ENCODE peak calls at places on chromosomes 1 and 21, in four cellular contexts. W, L, J and R are unnamed samples.

GRCh38 chr1:87826639-87827345 is 498.1 kb downstream of the LMO4 start:
- DNase-seq in W (no peak), J (no peak), L (no peak), R (no peak)

GRCh38 chr1:14578156-14578555 is 20.3 kb upstream of the KAZN start:
- DNase-seq in L (no peak), J (no peak), W (no peak), R (no peak)

GRCh38 chr1:189424746-189425331 is 1052.8 kb downstream of the BRINP3 start:
- DNase-seq in L (no peak), W (no peak), J (no peak), R (no peak)

GRCh38 chr1:8818325-8818775 is 910 bp upstream of the RERE start:
- DNase-seq in J (peak), W (no peak), L (peak), R (peak)

GRCh38 chr1:78095618-78096416 is 50.1 kb downstream of the GIPC2 start:
- DNase-seq in J (no peak), L (no peak), W (no peak), R (peak)

GRCh38 chr1:119012383-119012782 is 24.2 kb upstream of the TBX15 start:
- DNase-seq in L (no peak), J (no peak), W (no peak), R (no peak)

GRCh38 chr1:30879940-30880339 is 28.6 kb downstream of the SDC3 start:
- DNase-seq in J (no peak), W (no peak), L (no peak), R (no peak)

GRCh38 chr1:155173478-155174333 is at the start of gene TRIM46:
- DNase-seq in L (no peak), W (no peak), J (peak), R (no peak)

GRCh38 chr21:26844258-26845065 is 747 bp downstream of the ADAMTS1 start:
- DNase-seq in W (no peak), J (no peak), L (peak), R (no peak)

GRCh38 chr21:35940074-35940927 is 120.0 kb downstream of the SETD4 start:
- DNase-seq in L (peak), W (no peak), J (no peak), R (peak)

GRCh38 chr1:181149326-181150000 is 61.0 kb downstream of the IER5 start:
- DNase-seq in J (no peak), W (no peak), L (no peak), R (no peak)

GRCh38 chr21:25837545-25838263 is 102.9 kb downstream of the GABPA start:
- DNase-seq in L (no peak), W (no peak), J (no peak), R (peak)

GRCh38 chr1:52955129-52955970 is 28.3 kb downstream of the SCP2 start:
- DNase-seq in L (no peak), J (no peak), W (no peak), R (peak)

GRCh38 chr1:181503130-181503810 is 20.0 kb downstream of the CACNA1E start:
- DNase-seq in W (no peak), J (no peak), L (no peak), R (no peak)

GRCh38 chr1:116411784-116412479 is 38.9 kb downstream of the ATP1A1 start:
- DNase-seq in W (no peak), L (no peak), J (no peak), R (no peak)

GRCh38 chr1:111833334-111833733 is 77.6 kb downstream of the DDX20 start:
- DNase-seq in L (no peak), J (no peak), W (no peak), R (no peak)

GRCh38 chr1:27488523-27489138 is 1.3 kb downstream of the WASF2 start:
- DNase-seq in L (no peak), W (no peak), J (no peak), R (no peak)

GRCh38 chr1:27489973-27490741 is at the start of gene WASF2:
- DNase-seq in L (peak), J (peak), W (peak), R (peak)

GRCh38 chr1:27485363-27485762 is 4.6 kb downstream of the WASF2 start:
- DNase-seq in L (no peak), J (no peak), W (no peak), R (no peak)

GRCh38 chr1:27491748-27492700 is 2.1 kb upstream of the WASF2 start:
- DNase-seq in J (no peak), L (no peak), W (no peak), R (no peak)

GRCh38 chr1:27487927-27488522 is 1.9 kb downstream of the WASF2 start:
- DNase-seq in W (no peak), J (no peak), L (no peak), R (no peak)
- H3K4me3 ChIP-seq in W (peak), J (peak), L (peak), R (peak)

GRCh38 chr1:68704800-68705443 is 208.0 kb upstream of the DEPDC1 start:
- DNase-seq in L (no peak), W (no peak), J (no peak), R (no peak)
- TF ChIP-seq CTCF in L (no peak), W (no peak), J (no peak), R (no peak)

DNA sequence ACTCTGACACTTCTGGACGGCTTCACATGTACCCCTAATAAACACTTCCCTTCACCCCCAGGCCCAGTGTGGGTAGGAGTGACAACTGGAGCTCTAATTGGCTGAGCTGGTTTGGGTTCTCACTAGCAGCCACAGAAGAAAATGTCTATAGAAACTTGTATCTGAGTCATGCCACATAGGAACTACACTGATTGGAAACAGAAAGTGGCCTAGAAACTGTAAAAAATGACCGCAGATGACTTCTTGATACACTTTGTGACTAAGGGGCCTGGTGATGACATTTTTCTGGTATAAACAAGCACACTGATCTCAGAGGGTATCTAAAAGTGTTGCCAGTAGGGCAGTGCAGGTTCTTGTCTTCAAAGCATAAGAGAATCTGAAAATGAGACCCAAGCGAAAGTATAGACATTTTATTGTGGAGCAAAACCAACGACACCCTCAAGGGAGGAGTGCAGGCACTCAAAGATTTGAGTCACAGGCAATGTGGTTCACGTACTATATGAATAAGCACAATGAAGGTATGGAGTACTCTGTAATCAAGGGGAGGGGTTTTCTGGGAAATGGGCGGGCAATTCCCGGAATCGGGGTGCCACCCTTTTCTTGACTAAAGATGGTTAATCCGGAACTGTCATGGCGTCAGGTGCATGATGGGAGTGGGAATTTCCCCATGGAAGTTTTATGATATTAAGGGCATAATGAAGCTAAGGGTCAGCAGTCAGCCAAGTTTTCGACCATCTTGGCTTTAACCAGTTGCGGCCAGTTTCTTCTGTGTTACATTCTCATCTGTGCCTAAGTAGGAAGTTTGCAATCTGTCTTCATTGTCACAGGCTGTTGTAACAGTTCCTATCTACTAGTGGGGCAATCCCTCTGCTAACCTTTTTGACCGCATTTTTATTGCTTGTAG is at the start of gene AIM2:
- DNase-seq in L (peak), W (no peak), J (no peak), R (no peak)
- H3K4me3 ChIP-seq in L (no peak), W (no peak), J (no peak), R (no peak)

GRCh38 chr21:19510653-19511052 is 1107.1 kb upstream of the TMPRSS15 start:
- DNase-seq in J (no peak), W (no peak), L (no peak), R (no peak)

GRCh38 chr21:19510057-19510456 is 1106.5 kb upstream of the TMPRSS15 start:
- DNase-seq in J (no peak), L (no peak), W (no peak), R (no peak)

GRCh38 chr21:19508844-19509243 is 1105.3 kb upstream of the TMPRSS15 start:
- DNase-seq in J (no peak), W (no peak), L (no peak), R (no peak)

GRCh38 chr21:19508442-19508841 is 1104.9 kb upstream of the TMPRSS15 start:
- DNase-seq in W (no peak), J (no peak), L (no peak), R (no peak)

GRCh38 chr21:19507682-19508260 is 1104.2 kb upstream of the TMPRSS15 start:
- DNase-seq in L (no peak), W (no peak), J (no peak), R (no peak)
- TF ChIP-seq CTCF in L (peak), W (no peak), J (peak), R (no peak)

GRCh38 chr1:205777994-205778393 is 2.7 kb upstream of the RAB29 start:
- DNase-seq in W (no peak), L (no peak), J (no peak), R (no peak)

GRCh38 chr1:205772607-205773032 is 2.7 kb downstream of the RAB29 start:
- DNase-seq in W (no peak), J (no peak), L (no peak), R (no peak)

GRCh38 chr1:205775015-205775716 is at the start of gene RAB29:
- DNase-seq in L (peak), J (no peak), W (peak), R (peak)

GRCh38 chr1:205774277-205775014 is 836 bp downstream of the RAB29 start:
- DNase-seq in L (peak), J (no peak), W (no peak), R (no peak)

GRCh38 chr1:205775717-205776056 is 405 bp upstream of the RAB29 start:
- DNase-seq in L (no peak), W (no peak), J (no peak), R (no peak)
- H3K4me3 ChIP-seq in L (peak), W (peak), J (peak), R (peak)

DNA sequence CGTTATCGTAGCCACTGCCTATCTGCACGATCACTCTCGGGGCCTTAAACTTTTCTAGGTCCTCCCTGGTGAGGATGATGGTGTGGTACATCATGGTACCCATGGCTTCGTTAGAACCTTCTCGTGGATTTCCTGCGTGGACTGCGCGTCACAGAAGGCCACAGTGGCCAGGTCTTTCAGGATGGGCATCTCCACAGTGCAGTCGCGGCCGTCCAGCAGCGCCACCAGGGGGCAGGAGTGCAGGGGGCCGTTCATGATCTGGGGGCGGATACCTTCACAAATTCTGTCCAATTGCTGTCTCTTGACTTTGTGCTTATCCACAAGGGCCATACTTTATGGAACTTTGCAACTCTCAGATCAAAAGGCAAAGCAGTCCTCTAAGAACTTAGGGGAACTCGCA is 69.6 kb downstream of the WLS start:
- DNase-seq in J (no peak), L (no peak), W (no peak), R (no peak)
- TF ChIP-seq CTCF in J (no peak), L (no peak), W (no peak), R (peak)

GRCh38 chr1:231395051-231395995 is 26.8 kb downstream of the EGLN1 start:
- DNase-seq in W (no peak), J (no peak), L (no peak), R (peak)
- H3K4me3 ChIP-seq in W (no peak), J (no peak), L (no peak), R (peak)

GRCh38 chr1:40171036-40171435 is 9.8 kb downstream of the RLF start:
- DNase-seq in W (no peak), L (no peak), J (no peak), R (no peak)

GRCh38 chr1:40161888-40162397 is 756 bp downstream of the RLF start:
- DNase-seq in J (no peak), W (no peak), L (no peak), R (no peak)

GRCh38 chr1:40162791-40163441 is 1.7 kb downstream of the RLF start:
- DNase-seq in J (no peak), L (no peak), W (no peak), R (no peak)

DNA sequence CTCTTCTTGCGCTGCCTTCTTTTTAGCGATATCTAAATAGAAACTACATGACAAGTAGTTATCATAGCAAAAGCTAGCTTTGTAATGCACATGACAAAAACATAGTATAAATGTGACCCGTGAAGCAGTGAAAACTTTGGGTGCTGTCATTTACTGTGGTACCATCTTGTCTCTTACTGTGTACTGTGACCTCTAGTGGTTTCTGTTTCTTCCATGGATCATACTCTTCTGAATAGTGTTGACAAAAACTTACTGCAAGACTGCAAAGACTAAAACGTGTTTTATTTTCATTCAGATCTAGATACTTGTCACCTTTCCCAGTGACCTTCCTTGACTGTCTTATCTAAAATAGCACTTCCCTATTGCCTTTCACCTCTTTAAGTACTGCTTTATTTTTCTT is 6.1 kb downstream of the RLF start:
- DNase-seq in J (no peak), W (no peak), L (no peak), R (no peak)
- TF ChIP-seq CTCF in J (no peak), W (no peak), L (no peak), R (no peak)

GRCh38 chr21:46552274-46552673 is 52.6 kb downstream of the S100B start:
- DNase-seq in L (no peak), W (no peak), J (no peak), R (no peak)
- H3K4me3 ChIP-seq in L (no peak), W (no peak), J (no peak), R (no peak)